ENCODE peak calls at places on chromosomes 12 and 14, in nine cellular contexts. G is transverse colon, S is ovary, Z is adrenal gland, I is esophagus muscularis mucosa, A is IMR-90, N is HCT116, P is body of pancreas, X is endothelial cell of umbilical vein. Y is an unnamed sample.

GRCh38 chr14:92644601-92645515 is 103.6 kb downstream of the LGMN start:
- DNase-seq in A (no peak), I (no peak), X (no peak), G (no peak), P (no peak), N (no peak), Z (peak; percentile 62), S (no peak), Y (no peak)

GRCh38 chr12:104475269-104475668 is 18.5 kb downstream of the CHST11 start:
- DNase-seq in X (no peak), P (no peak), A (no peak), G (no peak), I (no peak), Z (no peak), S (no peak), N (no peak), Y (no peak)

GRCh38 chr12:13288937-13289643 is 92.6 kb downstream of the EMP1 start:
- DNase-seq in I (no peak), N (no peak), A (no peak), Z (peak; percentile 6), X (no peak), S (no peak), G (no peak), P (peak; percentile 56), Y (no peak)

GRCh38 chr12:117671734-117672133 is 297.1 kb downstream of the KSR2 start:
- DNase-seq in Z (peak; percentile 28), S (no peak), P (peak; percentile 20), I (no peak), G (no peak), X (peak; percentile 44), N (peak; percentile 29), A (no peak), Y (peak; percentile 23)

GRCh38 chr12:90102957-90103652 is 394.5 kb upstream of the ATP2B1 start:
- DNase-seq in I (no peak), A (peak; percentile 53), N (peak; percentile 29), S (no peak), G (peak; percentile 13), Z (peak; percentile 28), X (peak; percentile 63), P (no peak), Y (no peak)

GRCh38 chr12:102971227-102971626 is 13.8 kb downstream of the ASCL1 start:
- DNase-seq in Z (no peak), A (no peak), P (no peak), N (no peak), S (no peak), G (no peak), I (no peak), X (no peak), Y (no peak)

GRCh38 chr12:132106921-132107320 is 37.2 kb downstream of the DDX51 start:
- DNase-seq in S (no peak), G (no peak), I (no peak), X (no peak), A (peak; percentile 59), Z (no peak), N (no peak), P (no peak), Y (no peak)

GRCh38 chr12:132730353-132730752 is 19.7 kb downstream of the PGAM5 start:
- DNase-seq in P (no peak), X (no peak), G (no peak), I (no peak), S (no peak), N (no peak), A (no peak), Z (no peak), Y (no peak)

GRCh38 chr14:96949594-96949993 is 152.4 kb downstream of the VRK1 start:
- DNase-seq in I (no peak), S (no peak), P (no peak), N (no peak), G (no peak), A (no peak), Z (no peak), X (no peak), Y (no peak)

GRCh38 chr14:94066089-94066676 is 14.8 kb downstream of the DDX24 start:
- DNase-seq in A (no peak), P (peak; percentile 69), Z (peak; percentile 46), I (no peak), X (no peak), G (peak; percentile 73), S (no peak), N (no peak), Y (no peak)

GRCh38 chr12:25295361-25295760 is 44.6 kb upstream of the KRAS start:
- DNase-seq in I (no peak), X (no peak), Z (no peak), A (no peak), P (no peak), G (no peak), N (no peak), S (no peak), Y (no peak)

GRCh38 chr12:70828391-70828790 is 92.1 kb downstream of the PTPRR start:
- DNase-seq in Z (no peak), A (no peak), P (no peak), I (no peak), S (no peak), X (no peak), G (no peak), N (no peak), Y (no peak)

GRCh38 chr12:28390716-28391452 is 200.6 kb downstream of the CCDC91 start:
- DNase-seq in S (no peak), X (no peak), A (peak; percentile 52), Z (no peak), N (no peak), I (no peak), G (no peak), P (no peak), Y (no peak)

GRCh38 chr12:98456583-98457573 is 58.5 kb upstream of the TMPO start:
- DNase-seq in A (peak; percentile 21), G (peak; percentile 28), Z (peak; percentile 68), N (no peak), X (peak; percentile 60), I (no peak), S (peak; percentile 37), P (peak; percentile 66), Y (no peak)

GRCh38 chr14:103109789-103110415 is 13.4 kb upstream of the TNFAIP2 start:
- DNase-seq in P (peak; percentile 52), N (peak; percentile 50), Z (peak; percentile 79), X (peak; percentile 32), S (no peak), G (peak; percentile 48), A (peak; percentile 90), I (no peak), Y (peak; percentile 90)

GRCh38 chr12:21456291-21456780 is 18.9 kb downstream of the PYROXD1 start:
- DNase-seq in I (no peak), S (no peak), P (no peak), A (no peak), N (no peak), Z (no peak), X (no peak), G (no peak), Y (no peak)

GRCh38 chr14:73753887-73754880 is 40.0 kb upstream of the PNMA1 start:
- DNase-seq in G (peak; percentile 70), X (peak; percentile 57), N (no peak), I (no peak), S (no peak), A (no peak), Z (peak; percentile 56), P (no peak), Y (no peak)

GRCh38 chr14:73753043-73753886 is 39.1 kb upstream of the PNMA1 start:
- DNase-seq in P (peak; percentile 71), I (no peak), X (peak; percentile 99), A (no peak), N (no peak), G (peak; percentile 87), Z (peak; percentile 45), S (no peak), Y (no peak)

GRCh38 chr14:73754911-73755360 is 40.8 kb upstream of the PNMA1 start:
- DNase-seq in X (peak; percentile 63), I (no peak), A (peak; percentile 54), P (peak; percentile 60), Z (peak; percentile 44), G (peak; percentile 59), S (peak; percentile 60), N (no peak), Y (no peak)

GRCh38 chr14:73757381-73757780 is 43.2 kb upstream of the PNMA1 start:
- DNase-seq in X (no peak), P (no peak), N (no peak), I (no peak), G (no peak), S (no peak), A (no peak), Z (no peak), Y (no peak)

GRCh38 chr14:73755434-73756014 is 41.3 kb upstream of the PNMA1 start:
- DNase-seq in I (no peak), A (no peak), Z (no peak), P (no peak), X (peak; percentile 34), G (peak; percentile 77), S (no peak), N (no peak), Y (no peak)
- TF ChIP-seq POLR2A in I (no peak), A (no peak), Z (no peak), P (no peak), X (no peak), G (peak; percentile 79), S (no peak), N (no peak), Y (no peak)

GRCh38 chr14:75450381-75451276 is 22.8 kb downstream of the JDP2 start:
- DNase-seq in I (no peak), G (peak; percentile 78), A (peak; percentile 40), X (peak; percentile 45), S (no peak), P (peak; percentile 97), Z (peak; percentile 73), N (no peak), Y (no peak)
- TF ChIP-seq POLR2A in I (no peak), G (peak; percentile 27), A (no peak), X (no peak), S (no peak), P (no peak), Z (no peak), N (no peak), Y (no peak)

GRCh38 chr12:130872179-130873096 is 572 bp downstream of the RAN start:
- DNase-seq in S (peak; percentile 48), Z (peak; percentile 51), X (peak; percentile 42), P (peak; percentile 41), I (no peak), N (no peak), G (peak; percentile 37), A (no peak), Y (peak; percentile 33)
- TF ChIP-seq POLR2A in S (no peak), Z (no peak), X (no peak), P (no peak), I (no peak), N (no peak), G (no peak), A (no peak), Y (no peak)

GRCh38 chr12:73352826-73353225 is 1080.7 kb downstream of the TRHDE start:
- DNase-seq in G (no peak), P (no peak), X (no peak), S (no peak), N (no peak), I (no peak), A (no peak), Z (no peak), Y (no peak)
- TF ChIP-seq POLR2A in G (no peak), P (no peak), X (no peak), S (no peak), N (no peak), I (no peak), A (no peak), Z (no peak), Y (no peak)